ENCODE peak calls at places on chromosomes 7 and 10, in four cellular contexts. T is GM23338, K is AG04450, E is right lobe of liver. C is an unnamed sample.
A peak's percentile ranks its signal among the peaks of the same experiment; 100 is the strongest.

GRCh38 chr7:103063895-103064294 is 10.7 kb downstream of the FBXL13 start:
- DNase-seq in E (no peak), K (no peak), T (peak; percentile 57), C (no peak)

GRCh38 chr7:155338632-155339320 is 41.1 kb downstream of the INSIG1 start:
- DNase-seq in T (no peak), E (no peak), K (no peak), C (peak; percentile 55)

GRCh38 chr7:19410096-19410495 is 264.9 kb upstream of the FERD3L start:
- DNase-seq in K (no peak), E (no peak), T (no peak), C (no peak)

GRCh38 chr10:70324951-70325781 is 41.4 kb upstream of the NPFFR1 start:
- DNase-seq in E (no peak), T (no peak), K (no peak), C (no peak)

GRCh38 chr10:102744374-102745051 is 765 bp downstream of the WBP1L start:
- DNase-seq in T (peak; percentile 31), K (no peak), E (no peak), C (no peak)

GRCh38 chr10:51314079-51314835 is 240.0 kb downstream of the PRKG1 start:
- DNase-seq in E (no peak), K (no peak), T (no peak), C (no peak)

GRCh38 chr7:13903997-13904396 is 85.5 kb downstream of the ETV1 start:
- DNase-seq in K (no peak), T (no peak), E (no peak), C (no peak)

GRCh38 chr7:5420841-5421625 is 2.6 kb downstream of the TNRC18 start:
- DNase-seq in E (peak; percentile 76), K (no peak), T (no peak), C (no peak)

GRCh38 chr7:44281811-44282600 is 43.4 kb downstream of the CAMK2B start:
- DNase-seq in T (no peak), K (no peak), E (peak; percentile 34), C (peak; percentile 71)

GRCh38 chr7:6164491-6164890 is 107.9 kb downstream of the CYTH3 start:
- DNase-seq in E (no peak), K (no peak), T (peak; percentile 71), C (no peak)

GRCh38 chr10:28951484-28951883 is 274.2 kb downstream of the BAMBI start:
- DNase-seq in E (no peak), T (no peak), K (no peak), C (no peak)

GRCh38 chr7:139108256-139109187 is 998 bp downstream of the ZC3HAV1 start:
- DNase-seq in T (peak; percentile 54), E (peak; percentile 62), K (no peak), C (peak; percentile 77)

GRCh38 chr7:141617280-141617679 is 66.1 kb downstream of the AGK start:
- DNase-seq in E (no peak), K (no peak), T (no peak), C (no peak)

GRCh38 chr7:43926193-43927043 is at the start of gene UBE2D4:
- DNase-seq in T (peak; percentile 82), E (peak; percentile 93), K (no peak), C (peak; percentile 86)

GRCh38 chr10:83127942-83128575 is 1011.2 kb upstream of the GHITM start:
- DNase-seq in E (no peak), T (no peak), K (no peak), C (no peak)

GRCh38 chr10:22988581-22989360 is 60.9 kb downstream of the ARMC3 start:
- DNase-seq in E (no peak), K (peak; percentile 23), T (peak; percentile 75), C (no peak)

GRCh38 chr10:123009105-123009805 is 449 bp downstream of the ACADSB start:
- DNase-seq in T (peak; percentile 34), K (no peak), E (peak; percentile 60), C (peak; percentile 74)

GRCh38 chr7:129771201-129771927 is 159.8 kb downstream of the NRF1 start:
- DNase-seq in E (peak; percentile 33), T (no peak), K (no peak), C (no peak)

GRCh38 chr7:51045319-51046102 is 262.8 kb upstream of the GRB10 start:
- DNase-seq in K (peak; percentile 56), E (no peak), T (no peak), C (no peak)

GRCh38 chr10:133391761-133392518 is 2.0 kb upstream of the MTG1 start:
- DNase-seq in T (no peak), K (no peak), E (no peak), C (no peak)

GRCh38 chr7:137682596-137682995 is 164.2 kb downstream of the DGKI start:
- DNase-seq in E (no peak), T (no peak), K (peak; percentile 59), C (no peak)

GRCh38 chr7:135321556-135321955 is 87.9 kb downstream of the STRA8 start:
- DNase-seq in K (no peak), E (no peak), T (no peak), C (no peak)

GRCh38 chr7:130897515-130898419 is 163.8 kb upstream of the KLF14 start:
- DNase-seq in T (no peak), E (no peak), K (no peak), C (peak; percentile 73)
- TF ChIP-seq CTCF in T (no peak), E (no peak), K (no peak), C (no peak)

DNA sequence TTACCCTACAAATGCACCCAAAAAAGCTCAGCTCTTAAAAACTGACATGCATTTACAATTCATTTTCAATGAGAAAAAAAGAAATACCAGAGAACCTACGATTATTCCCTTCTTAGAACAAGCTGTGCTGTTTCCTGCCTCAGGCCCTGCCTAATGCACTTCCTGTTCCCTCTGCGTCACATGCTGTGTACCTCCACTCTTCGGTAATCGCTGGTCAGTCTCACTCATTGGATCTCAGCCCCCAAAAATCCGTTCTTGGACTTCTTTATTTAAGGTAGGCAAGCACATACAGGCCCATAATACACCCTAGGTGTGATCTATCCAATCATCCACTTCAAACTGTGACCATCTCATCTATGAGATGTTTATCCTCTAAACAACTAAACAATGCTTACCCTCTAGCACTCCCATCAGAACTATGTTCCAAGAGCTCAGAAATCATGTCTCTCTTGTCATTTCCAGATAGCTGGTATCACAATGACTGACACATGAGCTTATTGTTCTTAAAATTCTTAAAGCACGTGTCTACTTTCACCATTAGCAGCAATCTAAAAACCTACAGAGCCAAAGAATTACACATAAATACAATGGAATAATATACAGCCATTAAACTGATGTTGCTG is 83.9 kb downstream of the CADPS2 start:
- DNase-seq in E (no peak), K (no peak), T (peak; percentile 47), C (no peak)
- H3K4me3 ChIP-seq in E (no peak overlapping the region), K (no peak overlapping the region), T (no peak overlapping the region), C (no peak overlapping the region)

GRCh38 chr7:151869968-151870918 is 6.7 kb downstream of the PRKAG2 start:
- DNase-seq in T (no peak), E (peak; percentile 90), K (no peak), C (no peak)

GRCh38 chr7:151869457-151869856 is 7.5 kb downstream of the PRKAG2 start:
- DNase-seq in K (no peak), T (no peak), E (peak; percentile 55), C (no peak)

GRCh38 chr7:151866761-151867650 is 9.9 kb downstream of the PRKAG2 start:
- DNase-seq in T (no peak), K (no peak), E (peak; percentile 47), C (no peak)

GRCh38 chr7:151868805-151869188 is 8.1 kb downstream of the PRKAG2 start:
- DNase-seq in K (no peak), E (no peak), T (no peak), C (no peak)

GRCh38 chr7:151867912-151868804 is 8.8 kb downstream of the PRKAG2 start:
- DNase-seq in T (no peak), K (no peak), E (peak; percentile 95), C (no peak)
- H3K27ac ChIP-seq in T (no peak overlapping the region), K (no peak overlapping the region), E (peak overlapping the region; percentile 91), C (peak overlapping the region; percentile 70)

GRCh38 chr7:125383324-125383723 is 453.7 kb upstream of the POT1 start:
- DNase-seq in E (no peak), K (no peak), T (peak; percentile 52), C (no peak)
- TF ChIP-seq CTCF in E (no peak), K (no peak), T (peak; percentile 44), C (no peak)

GRCh38 chr7:30850426-30850825 is 61.2 kb upstream of the AQP1 start:
- DNase-seq in T (no peak), K (no peak), E (peak; percentile 48), C (no peak)
- H3K4me3 ChIP-seq in T (no peak overlapping the region), K (no peak overlapping the region), E (no peak overlapping the region), C (no peak overlapping the region)

GRCh38 chr10:934746-935406 is 3.4 kb upstream of the LARP4B start:
- DNase-seq in K (no peak), E (no peak), T (no peak), C (no peak)

GRCh38 chr10:943334-944033 is 12.0 kb upstream of the LARP4B start:
- DNase-seq in E (no peak), K (no peak), T (no peak), C (no peak)

GRCh38 chr10:944034-944831 is 12.7 kb upstream of the LARP4B start:
- DNase-seq in T (no peak), K (no peak), E (peak; percentile 67), C (no peak)

GRCh38 chr10:938954-939678 is 7.6 kb upstream of the LARP4B start:
- DNase-seq in K (no peak), T (no peak), E (no peak), C (no peak)
- H3K27ac ChIP-seq in K (no peak overlapping the region), T (no peak overlapping the region), E (no peak overlapping the region), C (no peak overlapping the region)

GRCh38 chr10:92848441-92849233 is at the start of gene EXOC6:
- DNase-seq in E (peak; percentile 89), K (no peak), T (peak; percentile 85), C (peak; percentile 84)
- TF ChIP-seq CTCF in E (no peak), K (peak; percentile 9), T (no peak), C (no peak)